ENCODE peak calls at places on chromosomes 16 and 17, in nine cellular contexts. B is A549, H is stomach, E is spleen, R is IMR-90, S is HCT116, K is breast epithelium, M is ovary, X is tibial nerve. C is an unnamed sample.

GRCh38 chr16:3022697-3023414 is 886 bp downstream of the HCFC1R1 start:
- DNase-seq in B (no peak), H (no peak), E (peak; percentile 78), R (peak; percentile 20), S (no peak), K (no peak), M (no peak), X (no peak), C (no peak)

GRCh38 chr16:31528726-31529397 is 1.2 kb downstream of the AHSP start:
- DNase-seq in B (no peak), H (no peak), E (no peak), R (peak; percentile 23), S (no peak), K (no peak), M (no peak), X (no peak), C (no peak)

GRCh38 chr17:64781394-64781793 is 119.3 kb upstream of the SMURF2 start:
- DNase-seq in B (no peak), H (peak; percentile 67), E (peak; percentile 95), R (no peak), S (no peak), K (peak; percentile 52), M (peak; percentile 34), X (no peak), C (no peak)

GRCh38 chr16:35691057-35691456 is 2231.6 kb downstream of the TP53TG3F start:
- DNase-seq in B (no peak), H (no peak), E (no peak), R (no peak), S (no peak), K (no peak), M (no peak), X (no peak), C (no peak)

GRCh38 chr17:78272181-78272913 is 40.9 kb downstream of the TMEM235 start:
- DNase-seq in B (no peak), H (peak; percentile 79), E (peak; percentile 84), R (peak; percentile 90), S (no peak), K (peak; percentile 90), M (peak; percentile 87), X (no peak), C (no peak)

GRCh38 chr16:8959921-8960787 is 3.6 kb downstream of the USP7 start:
- DNase-seq in B (no peak), H (no peak), E (no peak), R (peak; percentile 37), S (no peak), K (no peak), M (no peak), X (no peak), C (no peak)

GRCh38 chr17:59838196-59838911 is 54.4 kb downstream of the TUBD1 start:
- DNase-seq in B (no peak), H (no peak), E (no peak), R (no peak), S (no peak), K (no peak), M (no peak), X (no peak), C (no peak)

GRCh38 chr16:56355221-56355620 is 70.1 kb downstream of the AMFR start:
- DNase-seq in B (no peak), H (peak; percentile 20), E (no peak), R (no peak), S (no peak), K (no peak), M (peak; percentile 26), X (peak; percentile 7), C (no peak)

GRCh38 chr16:667780-668518 is at the start of gene RHOT2:
- DNase-seq in B (peak; percentile 63), H (peak; percentile 95), E (peak; percentile 99), R (peak; percentile 85), S (no peak), K (peak; percentile 91), M (peak; percentile 94), X (peak; percentile 90), C (no peak)

GRCh38 chr16:56344518-56345405 is 80.6 kb downstream of the AMFR start:
- DNase-seq in B (no peak), H (no peak), E (peak; percentile 68), R (no peak), S (no peak), K (no peak), M (no peak), X (no peak), C (no peak)

GRCh38 chr16:31136287-31136662 is 748 bp upstream of the PRSS8 start:
- DNase-seq in B (no peak), H (no peak), E (no peak), R (no peak), S (no peak), K (no peak), M (no peak), X (no peak), C (peak; percentile 81)

GRCh38 chr16:76955629-76956028 is 235.4 kb upstream of the MON1B start:
- DNase-seq in B (peak; percentile 10), H (no peak), E (no peak), R (peak; percentile 5), S (no peak), K (no peak), M (no peak), X (no peak), C (no peak)

GRCh38 chr16:23013484-23013883 is 135.8 kb downstream of the USP31 start:
- DNase-seq in B (no peak), H (no peak), E (no peak), R (peak; percentile 3), S (peak; percentile 19), K (no peak), M (no peak), X (no peak), C (no peak)

GRCh38 chr17:83080641-83081560 is 1.5 kb downstream of the METRNL start:
- DNase-seq in B (no peak), H (peak; percentile 45), E (peak; percentile 93), R (peak; percentile 24), S (no peak), K (no peak), M (peak; percentile 73), X (no peak), C (no peak)

GRCh38 chr16:19095699-19096098 is 18.1 kb upstream of the ITPRIPL2 start:
- DNase-seq in B (no peak), H (no peak), E (no peak), R (no peak), S (peak; percentile 67), K (no peak), M (no peak), X (no peak), C (no peak)

GRCh38 chr17:8835631-8836364 is 31.7 kb downstream of the PIK3R6 start:
- DNase-seq in B (no peak), H (no peak), E (no peak), R (no peak), S (no peak), K (no peak), M (no peak), X (no peak), C (no peak)
- TF ChIP-seq POLR2A in B (no peak), H (no peak), E (no peak), R (no peak), S (no peak), K (no peak), M (no peak), X (no peak), C (no peak)

GRCh38 chr16:81693467-81694303 is 85.4 kb upstream of the PLCG2 start:
- DNase-seq in B (no peak), H (no peak), E (no peak), R (peak; percentile 86), S (no peak), K (no peak), M (no peak), X (no peak), C (no peak)

GRCh38 chr16:81696136-81696958 is 82.7 kb upstream of the PLCG2 start:
- DNase-seq in B (no peak), H (no peak), E (no peak), R (no peak), S (no peak), K (no peak), M (no peak), X (no peak), C (no peak)

GRCh38 chr16:81694494-81695285 is 84.4 kb upstream of the PLCG2 start:
- DNase-seq in B (no peak), H (no peak), E (no peak), R (no peak), S (no peak), K (no peak), M (no peak), X (no peak), C (no peak)

GRCh38 chr16:81696959-81697293 is 82.2 kb upstream of the PLCG2 start:
- DNase-seq in B (no peak), H (no peak), E (no peak), R (no peak), S (no peak), K (no peak), M (no peak), X (no peak), C (no peak)

GRCh38 chr16:81695431-81695890 is 83.6 kb upstream of the PLCG2 start:
- DNase-seq in B (no peak), H (no peak), E (no peak), R (peak; percentile 4), S (no peak), K (peak; percentile 76), M (no peak), X (no peak), C (no peak)
- H3K4me1 ChIP-seq in B (peaks cover 38% of the 10 kb centered on the region), H (peaks cover 26% of the 10 kb centered on the region), E (peaks cover 21% of the 10 kb centered on the region), R (peaks cover 20% of the 10 kb centered on the region), S (no peaks in the 10 kb centered on the region), K (no peaks in the 10 kb centered on the region), M (peaks cover 12% of the 10 kb centered on the region), X (peaks cover 28% of the 10 kb centered on the region), C (peaks cover 46% of the 10 kb centered on the region)

GRCh38 chr17:76540381-76541300 is 797 bp downstream of the PRCD start:
- DNase-seq in B (peak; percentile 100), H (peak; percentile 92), E (peak; percentile 88), R (peak; percentile 94), S (peak; percentile 93), K (peak; percentile 94), M (peak; percentile 91), X (peak; percentile 91), C (peak; percentile 96)

GRCh38 chr17:76542566-76542971 is 2.7 kb downstream of the PRCD start:
- DNase-seq in B (no peak), H (no peak), E (peak; percentile 64), R (no peak), S (no peak), K (no peak), M (no peak), X (no peak), C (no peak)

GRCh38 chr17:76543482-76544122 is 3.8 kb downstream of the PRCD start:
- DNase-seq in B (no peak), H (no peak), E (peak; percentile 70), R (no peak), S (no peak), K (no peak), M (no peak), X (no peak), C (no peak)

GRCh38 chr17:76542984-76543383 is 3.1 kb downstream of the PRCD start:
- DNase-seq in B (no peak), H (no peak), E (peak; percentile 57), R (no peak), S (no peak), K (no peak), M (no peak), X (no peak), C (no peak)

GRCh38 chr17:76541739-76542450 is 2.1 kb downstream of the PRCD start:
- DNase-seq in B (no peak), H (no peak), E (peak; percentile 25), R (no peak), S (no peak), K (no peak), M (no peak), X (no peak), C (no peak)
- TF ChIP-seq POLR2A in B (no peak), H (no peak), E (no peak), R (no peak), S (no peak), K (no peak), M (no peak), X (no peak), C (no peak)

GRCh38 chr16:67544844-67545664 is 16.4 kb downstream of the RIPOR1 start:
- DNase-seq in B (no peak), H (no peak), E (no peak), R (no peak), S (no peak), K (no peak), M (no peak), X (no peak), C (no peak)
- H3K4me1 ChIP-seq in B (peaks cover 9% of the 10 kb centered on the region), H (peaks cover 39% of the 10 kb centered on the region), E (peaks cover 94% of the 10 kb centered on the region), R (no peaks in the 10 kb centered on the region), S (no peaks in the 10 kb centered on the region), K (peaks cover 5% of the 10 kb centered on the region), M (no peaks in the 10 kb centered on the region), X (no peaks in the 10 kb centered on the region), C (peaks cover 54% of the 10 kb centered on the region)